ENCODE peak calls at places on chromosome 18, in nine cellular contexts. W is right atrium auricular region, H is tibial nerve, O is Caco-2, Y is heart right ventricle, U is endothelial cell of umbilical vein, E is brain microvascular endothelial cell, G is lower lobe of right lung, S is uterus. V is an unnamed sample. For H3K27me3, the result is how much of the 10 kb centered on the place peaks cover.

GRCh38 chr18:78980279-78980771 is 707 bp downstream of the SALL3 start:
- DNase-seq in G (no peak), S (no peak), W (no peak), U (no peak), E (no peak), H (no peak), Y (no peak), O (no peak), V (no peak)

GRCh38 chr18:43080671-43081070 is 34.8 kb downstream of the RIT2 start:
- DNase-seq in W (no peak), U (no peak), Y (no peak), G (no peak), O (no peak), S (no peak), E (no peak), H (no peak), V (no peak)

GRCh38 chr18:50917021-50917420 is 38.1 kb downstream of the ME2 start:
- DNase-seq in Y (no peak), U (peak), H (no peak), G (no peak), E (no peak), O (no peak), W (no peak), S (no peak), V (no peak)

GRCh38 chr18:76357585-76358265 is 137.3 kb downstream of the ZNF516 start:
- DNase-seq in U (no peak), E (no peak), G (no peak), S (no peak), H (no peak), Y (no peak), O (no peak), W (no peak), V (no peak)

GRCh38 chr18:10519999-10520935 is 5.6 kb upstream of the NAPG start:
- DNase-seq in W (peak), E (peak), U (peak), G (peak), H (peak), Y (peak), O (peak), S (peak), V (peak)

GRCh38 chr18:79479114-79479760 is 83.5 kb downstream of the NFATC1 start:
- DNase-seq in G (no peak), O (no peak), W (no peak), U (no peak), Y (no peak), E (no peak), S (no peak), H (no peak), V (no peak)

GRCh38 chr18:6917082-6917481 is 187.6 kb downstream of the ARHGAP28 start:
- DNase-seq in Y (no peak), G (no peak), H (no peak), U (no peak), W (no peak), E (no peak), O (no peak), S (no peak), V (no peak)

GRCh38 chr18:79337620-79338019 is 58.1 kb upstream of the NFATC1 start:
- DNase-seq in W (no peak), S (no peak), E (no peak), G (no peak), H (no peak), U (no peak), O (no peak), Y (no peak), V (no peak)

GRCh38 chr18:23493654-23494053 is 9.7 kb upstream of the RMC1 start:
- DNase-seq in G (no peak), O (no peak), W (no peak), U (no peak), E (no peak), S (no peak), Y (no peak), H (no peak), V (no peak)

GRCh38 chr18:78719821-78720220 is 259.8 kb upstream of the SALL3 start:
- DNase-seq in G (no peak), S (no peak), Y (no peak), E (no peak), H (no peak), O (no peak), W (no peak), U (no peak), V (no peak)

GRCh38 chr18:79606621-79607331 is 72.8 kb upstream of the CTDP1 start:
- DNase-seq in G (peak), O (no peak), Y (no peak), S (no peak), W (no peak), E (no peak), U (no peak), H (peak), V (no peak)

GRCh38 chr18:37298816-37299215 is 266.8 kb downstream of the CELF4 start:
- DNase-seq in E (no peak), Y (no peak), W (no peak), S (no peak), G (no peak), O (no peak), U (no peak), H (no peak), V (no peak)

GRCh38 chr18:11412790-11413189 is 196.6 kb upstream of the SLC35G4 start:
- DNase-seq in H (no peak), S (no peak), U (no peak), O (no peak), W (no peak), E (no peak), G (no peak), Y (no peak), V (no peak)

GRCh38 chr18:80034852-80035406 is 695 bp downstream of the RBFA start:
- DNase-seq in Y (no peak), S (no peak), G (no peak), U (peak), E (no peak), O (no peak), H (no peak), W (no peak), V (no peak)

GRCh38 chr18:24000613-24001490 is 13.7 kb upstream of the TTC39C start:
- DNase-seq in G (no peak), H (no peak), O (no peak), E (no peak), W (no peak), U (no peak), S (no peak), Y (no peak), V (no peak)

GRCh38 chr18:50632895-50633515 is 73.1 kb downstream of the MAPK4 start:
- DNase-seq in Y (no peak), W (no peak), G (no peak), E (no peak), H (no peak), O (no peak), U (no peak), S (no peak), V (no peak)

GRCh38 chr18:79458131-79458838 is 62.6 kb downstream of the NFATC1 start:
- DNase-seq in S (peak), U (peak), E (peak), O (peak), W (peak), G (no peak), H (peak), Y (peak), V (peak)

GRCh38 chr18:50444539-50444938 is 69.7 kb downstream of the SKA1 start:
- DNase-seq in W (no peak), H (no peak), U (no peak), Y (no peak), E (no peak), O (no peak), S (no peak), G (no peak), V (no peak)

GRCh38 chr18:56382541-56382940 is 255.9 kb downstream of the TXNL1 start:
- DNase-seq in H (no peak), W (no peak), E (no peak), U (no peak), S (no peak), G (no peak), Y (peak), O (no peak), V (no peak)

GRCh38 chr18:959854-960253 is 55.2 kb downstream of the ADCYAP1 start:
- DNase-seq in O (no peak), U (no peak), E (no peak), W (no peak), G (no peak), H (no peak), S (no peak), Y (no peak), V (no peak)

GRCh38 chr18:12377556-12378553 is 828 bp upstream of the AFG3L2 start:
- DNase-seq in Y (no peak), W (no peak), H (no peak), E (no peak), O (no peak), S (peak), G (no peak), U (no peak), V (no peak)

GRCh38 chr18:80012714-80013113 is 21.5 kb upstream of the RBFA start:
- DNase-seq in U (no peak), O (no peak), S (no peak), H (no peak), Y (no peak), E (no peak), W (no peak), G (no peak), V (no peak)

GRCh38 chr18:43665239-43665788 is 388.0 kb upstream of the SYT4 start:
- DNase-seq in E (peak), U (no peak), W (no peak), G (no peak), S (no peak), O (no peak), H (no peak), Y (no peak), V (no peak)

GRCh38 chr18:2424420-2424819 is 146.9 kb downstream of the METTL4 start:
- DNase-seq in G (no peak), Y (no peak), S (no peak), O (no peak), H (no peak), E (no peak), U (no peak), W (no peak), V (no peak)

GRCh38 chr18:11259421-11259820 is 110.1 kb upstream of the PIEZO2 start:
- DNase-seq in G (peak), W (peak), O (no peak), H (peak), Y (peak), U (no peak), E (no peak), S (peak), V (no peak)

DNA sequence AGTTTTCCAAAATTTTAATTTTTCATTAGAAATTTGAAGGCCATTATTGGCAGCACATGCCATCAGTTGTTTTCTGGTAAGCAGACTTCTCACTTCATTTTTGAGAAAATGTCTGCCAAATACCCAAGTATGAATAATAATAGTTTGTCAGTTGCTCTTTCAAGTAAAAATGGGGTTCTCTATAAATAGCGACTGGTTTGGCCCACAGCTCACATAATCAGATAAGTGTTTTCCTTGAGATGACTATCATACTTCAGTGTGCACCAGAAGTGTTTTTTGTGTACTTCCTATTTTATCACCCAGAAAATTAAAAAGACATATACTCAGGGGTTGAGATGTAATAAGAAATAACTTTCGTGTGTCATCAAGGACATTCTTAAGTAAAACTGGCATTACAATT is 147.1 kb downstream of the PHLPP1 start:
- DNase-seq in U (no peak), W (no peak), H (no peak), G (no peak), E (peak), S (no peak), Y (no peak), O (no peak), V (no peak)
- TF ChIP-seq CTCF in U (no peak), W (no peak), H (no peak), G (no peak), E (no peak), S (no peak), Y (no peak), O (no peak), V (no peak)

DNA sequence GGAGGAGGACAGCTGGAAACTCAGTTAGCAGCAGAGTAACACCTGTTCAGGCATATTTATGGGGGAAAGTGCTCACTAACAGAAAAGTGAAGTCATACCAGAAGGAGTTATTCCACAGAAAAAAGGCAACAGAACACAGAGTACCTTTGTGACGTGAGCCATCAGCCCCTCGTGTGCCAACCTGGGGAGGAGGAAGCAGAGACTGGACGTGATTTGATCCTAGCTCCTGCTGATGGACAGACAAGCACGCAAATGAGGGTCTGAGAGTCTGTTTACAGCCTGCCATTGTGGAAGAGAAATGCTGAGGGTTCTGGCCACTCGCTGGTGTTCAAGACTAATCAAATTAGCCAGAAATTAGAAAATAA is 120.7 kb downstream of the ZNF521 start:
- DNase-seq in G (no peak), O (no peak), H (peak), U (no peak), Y (no peak), E (no peak), S (peak), W (peak), V (no peak)
- H3K4me3 ChIP-seq in G (peak), O (no peak), H (peak), U (no peak), Y (no peak), E (no peak), S (no peak), W (no peak), V (no peak)

GRCh38 chr18:44740000-44740399 is 59.3 kb downstream of the SETBP1 start:
- DNase-seq in Y (no peak), G (no peak), S (no peak), H (no peak), W (no peak), O (no peak), U (no peak), E (no peak), V (no peak)
- H3K27me3 ChIP-seq in Y (under half), G (under half), S (under half), H (under half), W (under half), O (under half), U (under half), E (under half), V (under half)

GRCh38 chr18:33495278-33495677 is 54.8 kb upstream of the CCDC178 start:
- DNase-seq in H (no peak), E (peak), W (no peak), S (no peak), U (peak), O (no peak), Y (no peak), G (no peak), V (no peak)
- TF ChIP-seq CTCF in H (peak), E (peak), W (peak), S (peak), U (peak), O (peak), Y (peak), G (no peak), V (peak)

GRCh38 chr18:35835366-35835765 is 137.1 kb upstream of the RMP24 start:
- DNase-seq in S (no peak), H (no peak), E (no peak), G (no peak), Y (no peak), W (no peak), U (no peak), O (no peak), V (no peak)
- H3K4me3 ChIP-seq in S (no peak), H (no peak), E (no peak), G (no peak), Y (no peak), W (no peak), U (no peak), O (no peak), V (no peak)

GRCh38 chr18:74396252-74397204 is 60.6 kb downstream of the DIPK1C start:
- DNase-seq in O (no peak), Y (no peak), W (no peak), S (no peak), G (no peak), E (no peak), H (no peak), U (no peak), V (no peak)

GRCh38 chr18:74397572-74397971 is 59.5 kb downstream of the DIPK1C start:
- DNase-seq in Y (no peak), H (no peak), W (no peak), O (peak), G (no peak), U (no peak), E (no peak), S (no peak), V (no peak)

GRCh38 chr18:74392323-74392722 is 64.8 kb downstream of the DIPK1C start:
- DNase-seq in G (no peak), Y (no peak), H (no peak), S (no peak), W (no peak), E (no peak), O (no peak), U (no peak), V (no peak)

GRCh38 chr18:74395630-74396251 is 61.4 kb downstream of the DIPK1C start:
- DNase-seq in W (no peak), U (no peak), Y (no peak), S (no peak), E (no peak), G (no peak), O (no peak), H (no peak), V (no peak)

GRCh38 chr18:74395006-74395405 is 62.1 kb downstream of the DIPK1C start:
- DNase-seq in S (no peak), Y (no peak), W (no peak), O (no peak), H (no peak), E (no peak), G (no peak), U (no peak), V (no peak)
- H3K27me3 ChIP-seq in S (under half), Y (under half), W (under half), O (under half), H (under half), E (under half), G (under half), U (under half), V (under half)